ENCODE peak calls at places on chromosomes 13 and 19, in six cellular contexts. One of them, this sample, is unnamed.

GRCh38 chr13:80338781-80339577 is 1.9 kb downstream of the SPRY2 start:
- DNase-seq in prostate gland: peak; percentile 85
- DNase-seq in NCI-H146: peak; percentile 33
- DNase-seq in NCI-H524 treated with DMSO at 0.1 percent for 48 hours: no peak
- DNase-seq in AML-193: peak; percentile 84
- DNase-seq in RPMI7951: peak; percentile 78
- DNase-seq in this sample: peak; percentile 77

GRCh38 chr13:24648983-24649684 is 31.1 kb upstream of the ATP12A start:
- DNase-seq in AML-193: no peak
- DNase-seq in NCI-H524 treated with DMSO at 0.1 percent for 48 hours: no peak
- DNase-seq in NCI-H146: no peak
- DNase-seq in RPMI7951: no peak
- DNase-seq in prostate gland: no peak
- DNase-seq in this sample: no peak

GRCh38 chr19:5113633-5114586 is 145.0 kb downstream of the KDM4B start:
- DNase-seq in NCI-H146: no peak
- DNase-seq in prostate gland: no peak
- DNase-seq in AML-193: no peak
- DNase-seq in RPMI7951: no peak
- DNase-seq in NCI-H524 treated with DMSO at 0.1 percent for 48 hours: no peak
- DNase-seq in this sample: no peak

GRCh38 chr19:21851596-21852345 is 15.8 kb upstream of the ZNF43 start:
- DNase-seq in NCI-H146: peak; percentile 98
- DNase-seq in prostate gland: peak; percentile 97
- DNase-seq in NCI-H524 treated with DMSO at 0.1 percent for 48 hours: peak; percentile 78
- DNase-seq in RPMI7951: peak; percentile 90
- DNase-seq in AML-193: peak; percentile 92
- DNase-seq in this sample: no peak

GRCh38 chr19:46913198-46913851 is 52.5 kb downstream of the ARHGAP35 start:
- DNase-seq in RPMI7951: no peak
- DNase-seq in NCI-H524 treated with DMSO at 0.1 percent for 48 hours: no peak
- DNase-seq in AML-193: no peak
- DNase-seq in prostate gland: no peak
- DNase-seq in NCI-H146: no peak
- DNase-seq in this sample: no peak

GRCh38 chr19:50705422-50706019 is 14.1 kb downstream of the SHANK1 start:
- DNase-seq in NCI-H524 treated with DMSO at 0.1 percent for 48 hours: no peak
- DNase-seq in RPMI7951: peak; percentile 77
- DNase-seq in prostate gland: no peak
- DNase-seq in NCI-H146: no peak
- DNase-seq in AML-193: peak; percentile 52
- DNase-seq in this sample: no peak

GRCh38 chr19:42569193-42569592 is 25.5 kb downstream of the CEACAM8 start:
- DNase-seq in prostate gland: no peak
- DNase-seq in NCI-H524 treated with DMSO at 0.1 percent for 48 hours: no peak
- DNase-seq in AML-193: no peak
- DNase-seq in NCI-H146: no peak
- DNase-seq in RPMI7951: no peak
- DNase-seq in this sample: no peak

GRCh38 chr19:5340637-5341447 is at the start of gene PTPRS:
- DNase-seq in NCI-H146: peak; percentile 78
- DNase-seq in NCI-H524 treated with DMSO at 0.1 percent for 48 hours: peak; percentile 31
- DNase-seq in RPMI7951: peak; percentile 79
- DNase-seq in prostate gland: peak; percentile 58
- DNase-seq in AML-193: no peak
- DNase-seq in this sample: peak; percentile 8

GRCh38 chr13:26197298-26197697 is 24.8 kb downstream of the RNF6 start:
- DNase-seq in AML-193: no peak
- DNase-seq in NCI-H524 treated with DMSO at 0.1 percent for 48 hours: no peak
- DNase-seq in RPMI7951: no peak
- DNase-seq in NCI-H146: no peak
- DNase-seq in prostate gland: no peak
- DNase-seq in this sample: no peak

GRCh38 chr19:43575955-43576451 is 402 bp downstream of the PINLYP start:
- DNase-seq in RPMI7951: no peak
- DNase-seq in NCI-H524 treated with DMSO at 0.1 percent for 48 hours: no peak
- DNase-seq in NCI-H146: peak; percentile 88
- DNase-seq in prostate gland: no peak
- DNase-seq in AML-193: no peak
- DNase-seq in this sample: no peak

GRCh38 chr19:40721936-40722661 is 5.2 kb downstream of the ITPKC start:
- DNase-seq in AML-193: no peak
- DNase-seq in NCI-H524 treated with DMSO at 0.1 percent for 48 hours: no peak
- DNase-seq in NCI-H146: no peak
- DNase-seq in RPMI7951: no peak
- DNase-seq in prostate gland: no peak
- DNase-seq in this sample: no peak

GRCh38 chr13:110034031-110034430 is 247.6 kb upstream of the IRS2 start:
- DNase-seq in NCI-H146: no peak
- DNase-seq in NCI-H524 treated with DMSO at 0.1 percent for 48 hours: no peak
- DNase-seq in RPMI7951: no peak
- DNase-seq in AML-193: no peak
- DNase-seq in prostate gland: no peak
- DNase-seq in this sample: no peak

GRCh38 chr13:110929104-110929777 is 14.4 kb upstream of the ANKRD10 start:
- DNase-seq in AML-193: no peak
- DNase-seq in RPMI7951: no peak
- DNase-seq in prostate gland: no peak
- DNase-seq in NCI-H146: no peak
- DNase-seq in NCI-H524 treated with DMSO at 0.1 percent for 48 hours: no peak
- DNase-seq in this sample: no peak

GRCh38 chr13:99977912-99978780 is 3.4 kb upstream of the ZIC2 start:
- DNase-seq in NCI-H146: no peak
- DNase-seq in RPMI7951: no peak
- DNase-seq in prostate gland: no peak
- DNase-seq in NCI-H524 treated with DMSO at 0.1 percent for 48 hours: no peak
- DNase-seq in AML-193: no peak
- DNase-seq in this sample: no peak

This sample was measured in HL-60.